ENCODE peak calls at places on chromosomes 7 and 10, in eight cellular contexts. One of them, this sample, is unnamed.

GRCh38 chr7:12557282-12557681 is 13.2 kb upstream of the SCIN start:
- DNase-seq in GM23248: no peak
- DNase-seq in stimulated activated CD8-positive, alpha-beta memory T cell treated with anti-CD3 and anti-CD28 coated beads, Interleukin-15, amount 100 ng/mL, for 24 hours: no peak
- DNase-seq in NCI-H1092: no peak
- DNase-seq in naive thymus-derived CD8-positive, alpha-beta T cell: no peak
- DNase-seq in IMR-90: no peak
- DNase-seq in pulmonary artery endothelial cell: no peak
- DNase-seq in HEK293T: no peak
- DNase-seq in this sample: no peak

GRCh38 chr10:118793545-118793944 is 38.8 kb upstream of the CACUL1 start:
- DNase-seq in naive thymus-derived CD8-positive, alpha-beta T cell: no peak
- DNase-seq in GM23248: no peak
- DNase-seq in pulmonary artery endothelial cell: no peak
- DNase-seq in NCI-H1092: no peak
- DNase-seq in IMR-90: no peak
- DNase-seq in stimulated activated CD8-positive, alpha-beta memory T cell treated with anti-CD3 and anti-CD28 coated beads, Interleukin-15, amount 100 ng/mL, for 24 hours: no peak
- DNase-seq in HEK293T: no peak
- DNase-seq in this sample: no peak

GRCh38 chr7:17781491-17782215 is 158.6 kb downstream of the SNX13 start:
- DNase-seq in IMR-90: peak
- DNase-seq in NCI-H1092: no peak
- DNase-seq in GM23248: peak
- DNase-seq in naive thymus-derived CD8-positive, alpha-beta T cell: no peak
- DNase-seq in HEK293T: no peak
- DNase-seq in pulmonary artery endothelial cell: peak
- DNase-seq in stimulated activated CD8-positive, alpha-beta memory T cell treated with anti-CD3 and anti-CD28 coated beads, Interleukin-15, amount 100 ng/mL, for 24 hours: no peak
- DNase-seq in this sample: no peak

GRCh38 chr10:128710795-128711183 is 584.6 kb upstream of the MKI67 start:
- DNase-seq in stimulated activated CD8-positive, alpha-beta memory T cell treated with anti-CD3 and anti-CD28 coated beads, Interleukin-15, amount 100 ng/mL, for 24 hours: no peak
- DNase-seq in naive thymus-derived CD8-positive, alpha-beta T cell: no peak
- DNase-seq in pulmonary artery endothelial cell: no peak
- DNase-seq in GM23248: no peak
- DNase-seq in IMR-90: no peak
- DNase-seq in NCI-H1092: no peak
- DNase-seq in HEK293T: no peak
- DNase-seq in this sample: no peak

GRCh38 chr7:99267530-99268360 is 4.9 kb upstream of the MYH16 start:
- DNase-seq in naive thymus-derived CD8-positive, alpha-beta T cell: no peak
- DNase-seq in NCI-H1092: no peak
- DNase-seq in GM23248: peak
- DNase-seq in IMR-90: peak
- DNase-seq in stimulated activated CD8-positive, alpha-beta memory T cell treated with anti-CD3 and anti-CD28 coated beads, Interleukin-15, amount 100 ng/mL, for 24 hours: no peak
- DNase-seq in HEK293T: no peak
- DNase-seq in pulmonary artery endothelial cell: peak
- DNase-seq in this sample: no peak

GRCh38 chr7:27897441-27897847 is 157.5 kb downstream of the TAX1BP1 start:
- DNase-seq in NCI-H1092: no peak
- DNase-seq in HEK293T: no peak
- DNase-seq in stimulated activated CD8-positive, alpha-beta memory T cell treated with anti-CD3 and anti-CD28 coated beads, Interleukin-15, amount 100 ng/mL, for 24 hours: no peak
- DNase-seq in pulmonary artery endothelial cell: no peak
- DNase-seq in IMR-90: no peak
- DNase-seq in naive thymus-derived CD8-positive, alpha-beta T cell: no peak
- DNase-seq in GM23248: no peak
- DNase-seq in this sample: no peak

GRCh38 chr7:44431091-44431608 is 59.3 kb downstream of the NUDCD3 start:
- DNase-seq in pulmonary artery endothelial cell: no peak
- DNase-seq in naive thymus-derived CD8-positive, alpha-beta T cell: no peak
- DNase-seq in HEK293T: peak
- DNase-seq in stimulated activated CD8-positive, alpha-beta memory T cell treated with anti-CD3 and anti-CD28 coated beads, Interleukin-15, amount 100 ng/mL, for 24 hours: no peak
- DNase-seq in IMR-90: peak
- DNase-seq in GM23248: no peak
- DNase-seq in NCI-H1092: peak
- DNase-seq in this sample: no peak

GRCh38 chr7:17392846-17393245 is 94.4 kb downstream of the AHR start:
- DNase-seq in IMR-90: peak
- DNase-seq in NCI-H1092: no peak
- DNase-seq in naive thymus-derived CD8-positive, alpha-beta T cell: no peak
- DNase-seq in stimulated activated CD8-positive, alpha-beta memory T cell treated with anti-CD3 and anti-CD28 coated beads, Interleukin-15, amount 100 ng/mL, for 24 hours: no peak
- DNase-seq in HEK293T: no peak
- DNase-seq in GM23248: peak
- DNase-seq in pulmonary artery endothelial cell: no peak
- DNase-seq in this sample: no peak

GRCh38 chr10:83764681-83765080 is 374.6 kb upstream of the GHITM start:
- DNase-seq in IMR-90: no peak
- DNase-seq in GM23248: no peak
- DNase-seq in naive thymus-derived CD8-positive, alpha-beta T cell: no peak
- DNase-seq in pulmonary artery endothelial cell: no peak
- DNase-seq in HEK293T: no peak
- DNase-seq in NCI-H1092: no peak
- DNase-seq in stimulated activated CD8-positive, alpha-beta memory T cell treated with anti-CD3 and anti-CD28 coated beads, Interleukin-15, amount 100 ng/mL, for 24 hours: no peak
- DNase-seq in this sample: no peak

GRCh38 chr7:96120856-96121255 is 201.0 kb downstream of the SLC25A13 start:
- DNase-seq in HEK293T: no peak
- DNase-seq in IMR-90: no peak
- DNase-seq in GM23248: peak
- DNase-seq in naive thymus-derived CD8-positive, alpha-beta T cell: no peak
- DNase-seq in pulmonary artery endothelial cell: no peak
- DNase-seq in NCI-H1092: no peak
- DNase-seq in stimulated activated CD8-positive, alpha-beta memory T cell treated with anti-CD3 and anti-CD28 coated beads, Interleukin-15, amount 100 ng/mL, for 24 hours: no peak
- DNase-seq in this sample: no peak

GRCh38 chr10:70834448-70835151 is 18.9 kb downstream of the SGPL1 start:
- DNase-seq in GM23248: no peak
- DNase-seq in HEK293T: no peak
- DNase-seq in pulmonary artery endothelial cell: no peak
- DNase-seq in NCI-H1092: no peak
- DNase-seq in naive thymus-derived CD8-positive, alpha-beta T cell: no peak
- DNase-seq in IMR-90: no peak
- DNase-seq in stimulated activated CD8-positive, alpha-beta memory T cell treated with anti-CD3 and anti-CD28 coated beads, Interleukin-15, amount 100 ng/mL, for 24 hours: no peak
- DNase-seq in this sample: no peak

GRCh38 chr7:36639826-36640225 is 84.5 kb downstream of the AOAH start:
- DNase-seq in HEK293T: no peak
- DNase-seq in IMR-90: no peak
- DNase-seq in stimulated activated CD8-positive, alpha-beta memory T cell treated with anti-CD3 and anti-CD28 coated beads, Interleukin-15, amount 100 ng/mL, for 24 hours: no peak
- DNase-seq in GM23248: no peak
- DNase-seq in naive thymus-derived CD8-positive, alpha-beta T cell: peak
- DNase-seq in pulmonary artery endothelial cell: no peak
- DNase-seq in NCI-H1092: no peak
- DNase-seq in this sample: no peak

GRCh38 chr7:141649137-141649864 is 52.7 kb downstream of the DENND11 start:
- DNase-seq in pulmonary artery endothelial cell: no peak
- DNase-seq in NCI-H1092: no peak
- DNase-seq in stimulated activated CD8-positive, alpha-beta memory T cell treated with anti-CD3 and anti-CD28 coated beads, Interleukin-15, amount 100 ng/mL, for 24 hours: no peak
- DNase-seq in naive thymus-derived CD8-positive, alpha-beta T cell: no peak
- DNase-seq in GM23248: no peak
- DNase-seq in IMR-90: no peak
- DNase-seq in HEK293T: no peak
- DNase-seq in this sample: no peak

GRCh38 chr10:23343591-23344225 is 889 bp downstream of the C10orf67 start:
- DNase-seq in IMR-90: peak
- DNase-seq in HEK293T: peak
- DNase-seq in stimulated activated CD8-positive, alpha-beta memory T cell treated with anti-CD3 and anti-CD28 coated beads, Interleukin-15, amount 100 ng/mL, for 24 hours: peak
- DNase-seq in GM23248: no peak
- DNase-seq in naive thymus-derived CD8-positive, alpha-beta T cell: no peak
- DNase-seq in pulmonary artery endothelial cell: no peak
- DNase-seq in NCI-H1092: peak
- DNase-seq in this sample: no peak